ENCODE peak calls at places on chromosomes 13 and 19, in four cellular contexts. X is psoas muscle, N is body of pancreas, Z is AG04450. Y is an unnamed sample.

GRCh38 chr19:10227215-10227971 is 3.7 kb downstream of the S1PR2 start:
- DNase-seq in X (peak), N (no peak), Z (no peak), Y (no peak)

GRCh38 chr19:38193445-38193844 is 30.6 kb downstream of the DPF1 start:
- DNase-seq in X (no peak), N (no peak), Z (no peak), Y (no peak)

GRCh38 chr19:15640294-15640903 is at the start of gene CYP4F3:
- DNase-seq in X (peak), N (peak), Z (no peak), Y (no peak)

GRCh38 chr13:44592448-44592847 is 16.3 kb upstream of the TSC22D1 start:
- DNase-seq in X (no peak), N (no peak), Z (no peak), Y (no peak)

GRCh38 chr19:4291200-4291732 is 10.9 kb downstream of the TMIGD2 start:
- DNase-seq in X (no peak), N (no peak), Z (no peak), Y (no peak)

GRCh38 chr13:86906458-86906857 is 764.7 kb upstream of the SLITRK5 start:
- DNase-seq in X (no peak), N (no peak), Z (no peak), Y (peak)

GRCh38 chr19:2345794-2346663 is 14.0 kb upstream of the TMPRSS9 start:
- DNase-seq in X (no peak), N (no peak), Z (no peak), Y (peak)

GRCh38 chr19:10428996-10429381 is 8.7 kb downstream of the PDE4A start:
- DNase-seq in X (no peak), N (no peak), Z (no peak), Y (no peak)

GRCh38 chr13:67069117-67069767 is 160.9 kb downstream of the PCDH9 start:
- DNase-seq in X (no peak), N (no peak), Z (no peak), Y (no peak)

GRCh38 chr19:58388175-58388526 is 1.1 kb downstream of the RPS5 start:
- DNase-seq in X (no peak), N (no peak), Z (no peak), Y (no peak)
- H3K4me3 ChIP-seq in X (peak), N (no peak), Z (peak), Y (peak)

DNA sequence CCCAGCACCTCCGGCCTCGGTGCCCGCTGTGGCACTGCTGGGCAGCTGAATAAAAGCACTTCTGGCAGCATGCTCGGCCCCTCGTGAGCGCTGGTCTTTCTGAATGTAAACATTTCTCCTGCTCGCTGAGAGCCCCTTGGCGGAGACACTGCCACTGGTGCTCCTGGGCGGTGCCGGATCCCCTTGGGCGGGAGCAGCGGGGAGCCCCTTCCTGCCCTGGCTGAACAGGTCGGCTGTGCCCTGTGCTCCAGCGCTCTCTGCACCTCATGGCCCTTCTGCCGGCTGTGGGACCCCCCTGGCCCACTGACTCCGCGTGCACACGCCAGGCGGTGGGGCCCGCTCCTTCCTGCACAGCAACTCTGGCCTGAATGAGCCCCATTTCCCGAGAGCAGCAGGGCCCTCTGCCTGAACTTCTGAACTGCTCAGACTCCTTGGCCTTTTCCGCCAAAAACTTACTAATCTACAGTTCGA is 14.0 kb downstream of the RB1 start:
- DNase-seq in X (no peak), N (no peak), Z (no peak), Y (no peak)
- H3K4me3 ChIP-seq in X (peak), N (no peak), Z (no peak), Y (no peak)

DNA sequence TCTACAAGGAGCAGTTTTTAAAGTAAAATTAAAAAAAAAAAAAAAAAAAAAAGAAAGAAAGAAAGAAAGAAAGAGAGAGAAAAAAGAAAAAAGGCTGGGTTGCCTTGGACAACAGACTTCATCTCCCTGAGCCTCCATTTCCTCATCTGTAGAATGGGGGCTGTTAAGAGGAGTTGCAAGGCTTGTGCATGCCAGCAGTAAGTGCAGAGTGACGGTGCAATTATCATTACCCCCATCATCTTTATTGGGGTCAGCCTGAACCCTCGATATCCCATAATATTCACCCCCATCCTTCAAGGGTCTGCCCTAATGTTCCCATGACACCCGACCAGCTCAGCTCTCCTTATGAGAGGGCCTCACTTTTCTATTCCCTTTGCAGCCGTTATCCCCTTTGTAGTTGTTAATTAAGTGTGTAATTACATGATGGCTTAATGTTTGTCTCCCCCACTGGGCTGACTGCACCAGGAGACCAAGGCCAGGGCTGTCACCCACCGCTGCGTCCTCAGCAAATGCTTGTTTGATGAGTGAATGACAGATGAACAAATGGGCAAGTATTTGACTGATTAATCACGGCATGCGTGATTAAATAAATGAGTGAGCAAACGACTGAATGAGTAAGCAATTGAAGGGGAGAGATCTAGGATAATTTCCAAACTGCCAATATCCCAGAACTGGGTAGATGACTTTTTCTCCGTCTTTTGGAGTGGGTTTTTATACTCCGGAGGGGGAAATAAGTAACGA is 10.1 kb downstream of the FOSB start:
- DNase-seq in X (no peak), N (no peak), Z (no peak), Y (no peak)
- H3K4me3 ChIP-seq in X (peak), N (no peak), Z (peak), Y (peak)

GRCh38 chr13:48528720-48529119 is 4.2 kb downstream of the RCBTB2 start:
- DNase-seq in X (no peak), N (no peak), Z (no peak), Y (no peak)
- H3K4me3 ChIP-seq in X (no peak), N (no peak), Z (no peak), Y (no peak)

DNA sequence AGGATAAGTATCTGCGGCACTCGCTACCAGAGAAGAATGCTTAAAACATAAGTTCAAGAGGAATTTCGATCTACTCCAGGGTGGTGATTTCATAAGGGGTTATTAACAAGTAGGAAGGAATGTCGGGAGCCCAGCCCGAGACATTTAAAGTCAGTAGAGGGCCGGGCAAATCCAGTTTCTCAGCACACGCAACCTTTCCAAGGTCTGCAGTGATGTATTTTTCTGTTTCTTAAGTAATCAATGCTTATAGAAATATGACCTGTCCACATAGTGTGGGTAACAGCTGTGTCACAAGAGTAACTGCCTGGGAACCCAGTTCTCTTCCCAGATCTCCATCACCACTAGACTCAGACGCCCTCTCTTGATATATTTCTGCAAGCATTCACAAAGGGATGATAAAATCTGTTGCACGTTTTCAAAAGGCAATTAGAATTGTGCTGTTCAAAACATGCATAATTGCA is 525.9 kb downstream of the MYO16 start:
- DNase-seq in X (no peak), N (no peak), Z (no peak), Y (peak)
- H3K4me3 ChIP-seq in X (no peak), N (no peak), Z (no peak), Y (no peak)

DNA sequence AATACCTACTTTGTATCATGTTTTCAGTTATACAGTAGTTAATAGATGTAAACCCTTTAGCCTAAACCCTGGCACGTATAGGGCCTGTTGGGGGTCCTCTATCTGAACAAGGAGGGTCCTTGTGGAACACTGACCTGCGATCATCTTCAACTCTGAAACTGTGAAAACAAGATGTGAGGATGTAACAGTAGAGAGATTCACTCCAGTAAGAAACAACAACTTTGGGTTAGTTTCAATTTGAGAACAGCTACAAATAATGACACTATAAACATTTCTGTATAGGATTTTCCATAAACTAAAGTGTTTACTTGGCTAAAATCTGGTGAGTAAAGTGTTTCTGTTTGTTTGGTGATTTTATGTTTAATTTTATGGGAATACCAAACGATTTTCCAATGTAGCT is 2.1 kb downstream of the CLC start:
- DNase-seq in X (no peak), N (no peak), Z (no peak), Y (no peak)
- H3K4me3 ChIP-seq in X (no peak), N (no peak), Z (no peak), Y (no peak)

GRCh38 chr19:46944123-46944718 is 75.4 kb upstream of the NPAS1 start:
- DNase-seq in X (no peak), N (no peak), Z (no peak), Y (no peak)

GRCh38 chr19:46946611-46947238 is 72.9 kb upstream of the NPAS1 start:
- DNase-seq in X (no peak), N (no peak), Z (no peak), Y (no peak)

GRCh38 chr19:46944918-46945628 is 74.6 kb upstream of the NPAS1 start:
- DNase-seq in X (peak), N (peak), Z (no peak), Y (peak)

GRCh38 chr19:46945668-46946067 is 74.0 kb upstream of the NPAS1 start:
- DNase-seq in X (no peak), N (no peak), Z (no peak), Y (peak)

GRCh38 chr19:46946090-46946489 is 73.5 kb upstream of the NPAS1 start:
- DNase-seq in X (no peak), N (no peak), Z (no peak), Y (no peak)
- H3K4me3 ChIP-seq in X (no peak), N (no peak), Z (no peak), Y (no peak)

GRCh38 chr19:53652476-53652875 is 20.7 kb downstream of the DPRX start:
- DNase-seq in X (no peak), N (no peak), Z (no peak), Y (no peak)

GRCh38 chr19:53657330-53657729 is 25.5 kb downstream of the DPRX start:
- DNase-seq in X (no peak), N (no peak), Z (no peak), Y (no peak)

GRCh38 chr19:53657778-53658177 is 26.0 kb downstream of the DPRX start:
- DNase-seq in X (no peak), N (no peak), Z (no peak), Y (no peak)

GRCh38 chr19:53659292-53659691 is 27.5 kb downstream of the DPRX start:
- DNase-seq in X (no peak), N (no peak), Z (no peak), Y (no peak)

GRCh38 chr19:53655042-53655665 is 23.4 kb downstream of the DPRX start:
- DNase-seq in X (no peak), N (no peak), Z (no peak), Y (no peak)
- H3K4me3 ChIP-seq in X (no peak), N (no peak), Z (no peak), Y (no peak)

DNA sequence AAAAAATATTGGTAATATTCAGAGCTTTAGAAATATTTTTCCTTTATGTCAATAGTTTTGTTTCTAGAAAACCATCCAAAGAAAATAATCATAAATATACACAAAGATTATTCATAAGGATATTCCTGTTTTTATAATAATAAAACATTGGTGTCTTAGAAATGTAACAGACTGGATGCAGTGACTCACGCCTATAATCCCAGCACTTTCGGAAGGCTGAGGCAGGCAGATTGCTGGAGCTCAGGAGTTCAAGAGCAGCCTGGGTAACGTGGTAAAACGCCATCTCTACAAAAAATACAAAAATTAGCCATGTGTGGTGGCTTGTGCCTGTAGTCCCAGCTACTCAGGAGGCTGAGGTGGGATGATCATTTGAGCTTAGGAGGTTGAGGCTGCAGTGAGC is 106.8 kb downstream of the DHRS12 start:
- DNase-seq in X (no peak), N (no peak), Z (no peak), Y (no peak)
- H3K4me3 ChIP-seq in X (no peak), N (no peak), Z (no peak), Y (no peak)

GRCh38 chr19:48395499-48395898 is 2.0 kb downstream of the GRIN2D start:
- DNase-seq in X (no peak), N (no peak), Z (no peak), Y (no peak)

GRCh38 chr19:48395170-48395455 is 1.6 kb downstream of the GRIN2D start:
- DNase-seq in X (no peak), N (no peak), Z (no peak), Y (no peak)

GRCh38 chr19:48394331-48395169 is 1.1 kb downstream of the GRIN2D start:
- DNase-seq in X (no peak), N (no peak), Z (no peak), Y (no peak)

GRCh38 chr19:48393196-48393558 is 291 bp upstream of the GRIN2D start:
- DNase-seq in X (no peak), N (no peak), Z (no peak), Y (no peak)

GRCh38 chr19:48393559-48394330 is at the start of gene GRIN2D:
- DNase-seq in X (no peak), N (no peak), Z (no peak), Y (peak)
- H3K4me3 ChIP-seq in X (peak), N (no peak), Z (peak), Y (no peak)